ENCODE peak calls at places on chromosomes 4 and X, in nine cellular contexts. I is AG09309; S is A673; F is GM12865; K is CD8-positive, alpha-beta T cell; V is lower lobe of right lung; M is fibroblast of lung; B is choroid plexus epithelial cell; D is adrenal gland. C is an unnamed sample.

GRCh38 chrX:94908171-94908570 is 1234.2 kb downstream of the FAM133A start:
- DNase-seq in I (no peak), S (no peak), F (no peak), K (no peak), V (no peak), M (no peak), B (no peak), D (no peak), C (no peak)

GRCh38 chrX:49977319-49978090 is 55.1 kb downstream of the CLCN5 start:
- DNase-seq in I (no peak), S (no peak), F (peak), K (no peak), V (no peak), M (no peak), B (no peak), D (no peak), C (no peak)

GRCh38 chr4:101954351-101954750 is 163.8 kb downstream of the BANK1 start:
- DNase-seq in I (no peak), S (no peak), F (no peak), K (no peak), V (no peak), M (peak), B (no peak), D (no peak), C (peak)

GRCh38 chr4:174461438-174462106 is 60.7 kb downstream of the HPGD start:
- DNase-seq in I (no peak), S (no peak), F (no peak), K (no peak), V (no peak), M (peak), B (peak), D (peak), C (no peak)

GRCh38 chr4:177509346-177509745 is 67.1 kb upstream of the AGA start:
- DNase-seq in I (no peak), S (no peak), F (no peak), K (no peak), V (no peak), M (no peak), B (no peak), D (no peak), C (no peak)

GRCh38 chr4:3729188-3729884 is 36.8 kb upstream of the ADRA2C start:
- DNase-seq in I (peak), S (no peak), F (no peak), K (no peak), V (no peak), M (peak), B (no peak), D (no peak), C (peak)

GRCh38 chrX:84340981-84341380 is 153.0 kb upstream of the RPS6KA6 start:
- DNase-seq in I (no peak), S (no peak), F (no peak), K (no peak), V (no peak), M (peak), B (peak), D (no peak), C (peak)

GRCh38 chrX:73446831-73447230 is at the start of gene CDX4:
- DNase-seq in I (no peak), S (no peak), F (no peak), K (no peak), V (no peak), M (no peak), B (no peak), D (no peak), C (no peak)

GRCh38 chrX:11412715-11413623 is 119.8 kb downstream of the AMELX start:
- DNase-seq in I (no peak), S (no peak), F (no peak), K (no peak), V (no peak), M (peak), B (peak), D (no peak), C (no peak)

GRCh38 chrX:85111347-85111746 is 107.7 kb downstream of the APOOL start:
- DNase-seq in I (no peak), S (peak), F (no peak), K (no peak), V (no peak), M (no peak), B (peak), D (no peak), C (peak)

GRCh38 chr4:177785000-177785399 is 342.8 kb upstream of the AGA start:
- DNase-seq in I (no peak), S (no peak), F (no peak), K (no peak), V (no peak), M (no peak), B (no peak), D (no peak), C (no peak)

GRCh38 chrX:27086221-27086620 is 376.9 kb downstream of the PPP4R3C start:
- DNase-seq in I (no peak), S (no peak), F (no peak), K (no peak), V (no peak), M (no peak), B (no peak), D (no peak), C (no peak)

GRCh38 chrX:19030805-19031204 is 46.9 kb upstream of the PHKA2 start:
- DNase-seq in I (no peak), S (no peak), F (no peak), K (no peak), V (no peak), M (no peak), B (no peak), D (no peak), C (no peak)

GRCh38 chrX:16924631-16925239 is 21.7 kb upstream of the REPS2 start:
- DNase-seq in I (no peak), S (no peak), F (no peak), K (no peak), V (no peak), M (peak), B (no peak), D (no peak), C (no peak)

GRCh38 chr4:169383724-169384123 is 113.0 kb upstream of the SH3RF1 start:
- DNase-seq in I (peak), S (no peak), F (no peak), K (no peak), V (no peak), M (peak), B (peak), D (no peak), C (peak)

GRCh38 chrX:23100826-23101225 is 101.1 kb downstream of the DDX53 start:
- DNase-seq in I (no peak), S (no peak), F (no peak), K (no peak), V (no peak), M (no peak), B (no peak), D (no peak), C (no peak)

GRCh38 chr4:165872443-165873297 is at the start of gene TLL1:
- DNase-seq in I (no peak), S (peak), F (no peak), K (no peak), V (no peak), M (peak), B (no peak), D (no peak), C (no peak)

GRCh38 chr4:41192136-41192535 is 22.2 kb downstream of the APBB2 start:
- DNase-seq in I (no peak), S (peak), F (no peak), K (no peak), V (no peak), M (peak), B (no peak), D (no peak), C (no peak)

GRCh38 chr4:26197018-26197779 is 123.6 kb upstream of the RBPJ start:
- DNase-seq in I (peak), S (no peak), F (peak), K (peak), V (no peak), M (peak), B (peak), D (no peak), C (peak)

GRCh38 chr4:57182132-57182874 is 72.1 kb upstream of the IGFBP7 start:
- DNase-seq in I (no peak), S (no peak), F (no peak), K (no peak), V (no peak), M (no peak), B (no peak), D (peak), C (no peak)

GRCh38 chrX:40871385-40872082 is 136.2 kb upstream of the MED14 start:
- DNase-seq in I (no peak), S (peak), F (peak), K (no peak), V (no peak), M (peak), B (peak), D (no peak), C (peak)

GRCh38 chrX:100625985-100626491 is 10.6 kb downstream of the TSPAN6 start:
- DNase-seq in I (no peak), S (no peak), F (peak), K (no peak), V (no peak), M (peak), B (peak), D (no peak), C (peak)

GRCh38 chr4:54657194-54657555 is 582 bp upstream of the KIT start:
- DNase-seq in I (no peak), S (no peak), F (no peak), K (no peak), V (no peak), M (no peak), B (no peak), D (no peak), C (no peak)
- H3K4me3 ChIP-seq in I (peak), S (peak), F (no peak), K (peak), V (peak), M (peak), B (peak), D (no peak), C (peak)

DNA sequence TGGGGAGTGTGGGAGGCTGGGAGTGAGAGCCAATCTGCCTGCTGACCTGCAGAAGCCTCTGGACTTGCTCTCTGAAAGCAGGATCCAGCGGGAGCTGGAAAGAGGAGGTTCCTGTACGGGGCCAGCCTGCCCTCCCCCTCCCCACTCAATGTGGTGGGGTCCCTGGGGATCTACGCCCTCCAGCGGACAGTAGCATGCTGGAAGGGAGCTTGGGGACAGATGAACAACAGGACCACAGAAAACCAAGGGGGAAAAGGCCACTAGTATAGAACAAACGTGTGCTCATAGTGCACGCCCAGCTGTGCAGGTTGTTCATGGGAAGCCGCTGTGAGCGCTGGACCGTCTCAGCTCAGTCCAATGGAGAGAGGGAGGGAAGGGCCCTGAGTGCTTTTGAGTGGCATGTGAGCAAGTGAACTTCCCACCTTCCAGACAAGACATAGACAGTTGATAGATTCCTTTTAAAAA is 15.8 kb downstream of the HMX1 start:
- DNase-seq in I (no peak), S (no peak), F (no peak), K (no peak), V (no peak), M (no peak), B (no peak), D (no peak), C (no peak)
- TF ChIP-seq CTCF in I (no peak), S (no peak), F (no peak), K (no peak), V (no peak), M (no peak), B (no peak), D (no peak), C (no peak)

DNA sequence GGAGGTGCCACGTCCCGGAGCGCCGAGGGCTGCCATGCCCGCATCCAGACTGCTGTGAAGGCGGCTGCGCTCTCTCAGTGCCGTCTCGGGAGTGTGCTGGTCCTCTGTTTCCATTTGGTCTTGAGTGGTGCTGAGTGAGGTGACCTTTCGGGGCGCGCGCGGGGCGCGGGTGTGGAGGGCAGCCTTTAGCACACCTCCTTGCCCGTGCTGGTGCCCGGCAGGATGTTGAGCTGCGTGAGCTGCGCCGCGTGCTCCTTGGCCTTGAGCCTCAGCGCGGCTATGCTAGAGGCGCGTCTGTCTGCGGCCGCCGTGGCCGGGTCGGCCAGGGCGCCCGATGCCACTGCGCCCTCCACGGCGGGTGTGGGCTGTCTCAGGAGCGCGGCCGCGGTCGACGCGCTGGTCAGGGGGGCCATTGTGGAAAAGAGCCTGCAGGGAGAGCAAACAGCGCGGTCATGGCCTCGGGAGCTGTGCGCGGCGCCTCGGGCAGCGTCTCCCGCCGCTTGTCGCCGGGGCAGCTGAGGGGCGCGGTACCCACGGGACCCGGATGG is 11.2 kb downstream of the ARX start:
- DNase-seq in I (no peak), S (no peak), F (no peak), K (no peak), V (no peak), M (no peak), B (no peak), D (no peak), C (no peak)
- H3K4me3 ChIP-seq in I (no peak), S (no peak), F (no peak), K (no peak), V (no peak), M (peak), B (no peak), D (no peak), C (no peak)

GRCh38 chrX:150643271-150643670 is 49.9 kb upstream of the MTMR1 start:
- DNase-seq in I (no peak), S (no peak), F (no peak), K (no peak), V (no peak), M (no peak), B (peak), D (no peak), C (peak)
- TF ChIP-seq CTCF in I (no peak), S (peak), F (no peak), K (no peak), V (no peak), M (no peak), B (peak), D (no peak), C (peak)

GRCh38 chr4:83013931-83014330 is 3.3 kb upstream of the LIN54 start:
- DNase-seq in I (no peak), S (no peak), F (no peak), K (no peak), V (no peak), M (no peak), B (no peak), D (no peak), C (no peak)
- H3K4me3 ChIP-seq in I (no peak), S (peak), F (peak), K (no peak), V (peak), M (peak), B (no peak), D (no peak), C (no peak)

GRCh38 chr4:28228575-28228974 is 1367.9 kb downstream of the STIM2 start:
- DNase-seq in I (no peak), S (no peak), F (no peak), K (no peak), V (no peak), M (no peak), B (no peak), D (no peak), C (no peak)

GRCh38 chr4:28225005-28225404 is 1364.4 kb downstream of the STIM2 start:
- DNase-seq in I (peak), S (peak), F (no peak), K (no peak), V (no peak), M (peak), B (peak), D (no peak), C (peak)

GRCh38 chr4:28229092-28229491 is 1368.5 kb downstream of the STIM2 start:
- DNase-seq in I (peak), S (no peak), F (no peak), K (no peak), V (no peak), M (peak), B (peak), D (no peak), C (peak)

GRCh38 chr4:28226962-28227361 is 1366.3 kb downstream of the STIM2 start:
- DNase-seq in I (no peak), S (no peak), F (no peak), K (no peak), V (no peak), M (no peak), B (no peak), D (no peak), C (no peak)

DNA sequence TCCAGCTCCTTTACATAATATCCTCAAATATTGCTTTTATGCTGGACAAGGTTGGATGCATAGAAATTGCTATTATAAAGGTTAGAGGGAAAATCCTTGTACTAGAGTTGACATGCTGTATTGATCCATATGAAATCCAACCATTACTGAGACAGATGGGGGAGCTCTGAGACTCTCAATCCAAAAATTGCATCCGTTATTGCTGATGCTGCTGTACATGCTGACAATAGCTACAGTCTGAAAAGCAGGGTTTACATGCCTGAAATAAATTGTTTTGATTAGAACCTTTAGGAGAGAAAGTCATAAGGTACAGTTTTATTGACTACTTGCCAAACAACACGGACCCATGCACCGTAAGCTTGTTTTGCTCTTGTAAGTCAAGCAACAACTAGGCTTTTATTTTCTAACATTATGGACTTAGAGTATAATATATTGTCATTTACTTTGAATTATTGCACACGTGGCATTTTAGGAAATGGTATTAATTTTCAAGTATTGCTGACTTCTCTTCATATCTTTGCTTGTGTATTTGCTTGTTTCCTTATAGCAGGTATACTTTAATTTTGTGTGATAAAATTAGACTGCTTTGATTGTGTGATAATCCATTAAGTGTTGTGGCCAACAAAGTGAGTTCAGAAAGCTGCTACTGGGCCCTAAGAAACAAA is 1365.2 kb downstream of the STIM2 start:
- DNase-seq in I (no peak), S (peak), F (no peak), K (no peak), V (no peak), M (no peak), B (peak), D (no peak), C (peak)
- TF ChIP-seq CTCF in I (no peak), S (peak), F (no peak), K (no peak), V (no peak), M (no peak), B (peak), D (no peak), C (peak)

GRCh38 chrX:154412468-154412867 is 1.1 kb downstream of the TAFAZZIN start:
- DNase-seq in I (no peak), S (no peak), F (peak), K (peak), V (peak), M (no peak), B (no peak), D (no peak), C (peak)
- H3K4me3 ChIP-seq in I (peak), S (peak), F (peak), K (peak), V (peak), M (peak), B (peak), D (no peak), C (peak)

DNA sequence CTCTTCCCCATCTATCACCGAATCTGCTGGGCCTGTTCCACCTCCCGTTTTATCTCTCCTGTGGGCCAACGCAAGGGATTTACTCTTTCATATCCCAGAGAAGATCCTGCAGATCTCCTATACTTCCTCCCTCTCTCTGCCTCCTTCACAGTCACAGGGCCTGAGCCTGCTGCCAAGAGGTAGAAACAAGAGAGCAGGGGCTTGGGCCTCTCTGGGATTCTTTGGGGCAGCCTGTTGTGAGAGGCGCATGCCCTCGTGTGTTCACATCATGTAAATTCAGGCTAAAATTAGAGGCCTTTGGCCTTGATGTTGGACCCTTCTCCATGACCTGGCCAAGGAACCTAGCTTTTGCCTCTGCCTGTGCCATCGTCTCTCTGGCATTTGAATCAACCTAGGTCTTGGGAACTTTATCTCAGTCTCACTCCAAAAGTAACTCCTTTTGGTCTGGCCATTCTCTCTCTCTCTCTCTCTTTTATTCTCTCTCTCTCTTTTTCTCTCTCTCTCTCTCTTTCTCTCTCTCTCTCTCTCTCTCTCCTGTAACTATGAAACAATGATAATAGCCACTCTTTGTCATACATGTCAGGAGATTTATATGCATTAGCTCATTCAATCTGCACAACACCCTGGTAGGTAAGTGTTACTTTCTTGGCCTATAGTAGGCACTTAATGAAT is 20.0 kb upstream of the EFNB1 start:
- DNase-seq in I (no peak), S (no peak), F (no peak), K (no peak), V (no peak), M (no peak), B (peak), D (no peak), C (peak)
- TF ChIP-seq CTCF in I (peak), S (peak), F (no peak), K (no peak), V (no peak), M (peak), B (peak), D (no peak), C (peak)

DNA sequence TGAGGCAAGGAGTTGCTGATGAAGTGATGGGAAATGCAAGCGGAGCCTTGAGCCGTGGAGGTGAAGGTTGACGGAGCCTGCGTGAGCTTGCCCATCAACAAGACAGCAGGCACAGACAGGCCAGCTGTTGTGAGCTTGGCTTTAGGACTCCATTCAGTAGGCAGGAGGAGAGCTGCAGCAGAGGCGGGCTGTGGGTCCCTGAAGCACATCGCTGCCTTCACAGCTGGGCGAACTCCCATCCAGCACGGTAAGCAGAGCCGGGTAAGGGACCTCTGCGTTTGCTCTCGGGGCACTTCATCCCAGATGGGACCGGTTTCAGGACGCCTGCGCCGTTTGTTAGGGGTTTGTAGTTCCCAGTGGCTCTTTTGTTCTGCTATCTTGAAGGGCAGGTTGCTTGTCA is 54.8 kb upstream of the CLDN34 start:
- DNase-seq in I (no peak), S (no peak), F (no peak), K (no peak), V (no peak), M (peak), B (no peak), D (no peak), C (no peak)
- H3K4me3 ChIP-seq in I (no peak), S (no peak), F (no peak), K (no peak), V (no peak), M (no peak), B (no peak), D (no peak), C (no peak)

C was measured in AG10803.